ENCODE peak calls at places on chromosomes 16 and 17, in five cellular contexts. G, K, Q, M and Y are unnamed samples.

GRCh38 chr17:4535667-4536258 is 19.4 kb downstream of the MYBBP1A start:
- DNase-seq in G (peak), K (no peak), Q (no peak), M (no peak), Y (no peak)

GRCh38 chr16:89200124-89200849 is at the start of gene SLC22A31:
- DNase-seq in G (peak), K (no peak), Q (peak), M (peak), Y (peak)

GRCh38 chr16:30665155-30665829 is 7.1 kb downstream of the FBRS start:
- DNase-seq in G (no peak), K (no peak), Q (no peak), M (no peak), Y (peak)

GRCh38 chr17:9329251-9329921 is 246.2 kb downstream of the STX8 start:
- DNase-seq in G (no peak), K (no peak), Q (no peak), M (peak), Y (no peak)

GRCh38 chr17:8192070-8192815 is 2.3 kb upstream of the BORCS6 start:
- DNase-seq in G (peak), K (no peak), Q (peak), M (peak), Y (peak)

GRCh38 chr17:48753794-48754499 is 25.4 kb upstream of the HOXB13 start:
- DNase-seq in G (no peak), K (no peak), Q (peak), M (no peak), Y (peak)

GRCh38 chr16:85541619-85542547 is 71.2 kb upstream of the GSE1 start:
- DNase-seq in G (no peak), K (no peak), Q (peak), M (no peak), Y (no peak)

GRCh38 chr17:76735006-76735405 is 2.1 kb downstream of the SRSF2 start:
- DNase-seq in G (no peak), K (no peak), Q (peak), M (peak), Y (peak)

GRCh38 chr16:68348645-68349445 is 38.0 kb downstream of the PRMT7 start:
- DNase-seq in G (no peak), K (no peak), Q (no peak), M (no peak), Y (peak)

GRCh38 chr17:38735161-38735997 is 5.2 kb downstream of the CISD3 start:
- DNase-seq in G (peak), K (no peak), Q (peak), M (peak), Y (peak)

GRCh38 chr16:85715169-85716015 is 26.6 kb upstream of the GINS2 start:
- DNase-seq in G (no peak), K (no peak), Q (no peak), M (peak), Y (peak)

GRCh38 chr17:2222901-2223616 is 80.5 kb downstream of the SMG6 start:
- DNase-seq in G (no peak), K (no peak), Q (peak), M (peak), Y (peak)

GRCh38 chr17:9242983-9243382 is 221.7 kb downstream of the NTN1 start:
- DNase-seq in G (no peak), K (no peak), Q (no peak), M (no peak), Y (no peak)

GRCh38 chr16:54199486-54200160 is 87.0 kb downstream of the IRX3 start:
- DNase-seq in G (peak), K (no peak), Q (no peak), M (no peak), Y (peak)

GRCh38 chr16:31265329-31266245 is 5.8 kb downstream of the ITGAM start:
- DNase-seq in G (peak), K (no peak), Q (peak), M (no peak), Y (peak)

GRCh38 chr17:80752369-80752705 is 207.7 kb downstream of the RPTOR start:
- DNase-seq in G (no peak), K (no peak), Q (peak), M (no peak), Y (no peak)

GRCh38 chr17:15910791-15911190 is 34.1 kb upstream of the ADORA2B start:
- DNase-seq in G (no peak), K (no peak), Q (peak), M (no peak), Y (peak)

GRCh38 chr17:30906101-30906911 is at the start of gene TEFM:
- DNase-seq in G (peak), K (peak), Q (peak), M (peak), Y (peak)

GRCh38 chr16:79758615-79759346 is 158.2 kb upstream of the MAF start:
- DNase-seq in G (no peak), K (no peak), Q (no peak), M (no peak), Y (peak)

GRCh38 chr16:22848451-22848850 is 34.5 kb downstream of the HS3ST2 start:
- DNase-seq in G (peak), K (no peak), Q (no peak), M (no peak), Y (no peak)

GRCh38 chr17:70984873-70985272 is 815.5 kb downstream of the KCNJ2 start:
- DNase-seq in G (no peak), K (no peak), Q (no peak), M (no peak), Y (no peak)

GRCh38 chr17:67891481-67892119 is 66.3 kb downstream of the BPTF start:
- DNase-seq in G (peak), K (peak), Q (peak), M (peak), Y (no peak)

GRCh38 chr17:44236444-44236991 is 17.0 kb upstream of the UBTF start:
- DNase-seq in G (no peak), K (no peak), Q (no peak), M (no peak), Y (no peak)

GRCh38 chr17:73561066-73561465 is 83.2 kb downstream of the SDK2 start:
- DNase-seq in G (no peak), K (no peak), Q (no peak), M (no peak), Y (peak)
- H3K4me2 ChIP-seq in G (no peak), K (no peak), Q (no peak), M (no peak), Y (no peak)

DNA sequence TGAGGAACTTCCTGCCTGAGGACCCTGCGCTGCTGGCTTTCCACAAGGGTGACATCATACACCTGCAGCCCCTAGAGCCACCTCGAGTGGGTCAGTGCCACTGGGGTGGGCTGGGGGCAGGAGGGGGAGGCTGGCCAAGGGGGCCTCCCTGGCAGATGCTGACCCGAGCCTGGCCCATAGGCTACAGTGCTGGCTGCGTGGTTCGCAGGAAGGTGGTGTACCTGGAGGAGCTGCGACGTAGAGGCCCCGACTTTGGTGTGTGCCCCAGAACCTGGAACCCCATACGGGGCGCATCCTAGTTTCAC is 26.7 kb upstream of the ALKBH5 start:
- DNase-seq in G (no peak), K (no peak), Q (no peak), M (no peak), Y (no peak)
- H3K4me2 ChIP-seq in G (no peak), K (peak), Q (no peak), M (no peak), Y (no peak)

DNA sequence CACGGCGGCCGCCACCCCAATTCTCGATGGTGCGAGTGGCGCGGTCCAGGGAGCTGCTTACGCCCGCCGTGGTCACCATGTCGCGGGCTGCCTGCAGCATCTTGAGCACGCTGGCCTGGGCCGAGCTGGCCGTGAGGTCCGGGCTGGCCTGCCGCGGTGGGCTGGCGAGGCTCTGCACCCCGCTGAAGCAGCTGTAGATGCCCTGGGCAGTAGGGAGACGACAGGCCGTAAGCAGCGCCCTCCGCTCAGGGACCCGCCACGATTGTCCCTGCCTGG is 16.4 kb downstream of the GRIN2C start:
- DNase-seq in G (no peak), K (no peak), Q (no peak), M (peak), Y (no peak)
- H3K4me2 ChIP-seq in G (no peak), K (peak), Q (no peak), M (peak), Y (no peak)

GRCh38 chr17:62672957-62673356 is 45.5 kb downstream of the MRC2 start:
- DNase-seq in G (no peak), K (no peak), Q (no peak), M (no peak), Y (peak)
- H3K4me2 ChIP-seq in G (no peak), K (no peak), Q (no peak), M (no peak), Y (no peak)

GRCh38 chr17:49992191-49992932 is 2.7 kb downstream of the DLX3 start:
- DNase-seq in G (no peak), K (no peak), Q (no peak), M (peak), Y (peak)

GRCh38 chr17:49994085-49995054 is 654 bp downstream of the DLX3 start:
- DNase-seq in G (peak), K (no peak), Q (peak), M (peak), Y (peak)

GRCh38 chr17:49993423-49994037 is 1.5 kb downstream of the DLX3 start:
- DNase-seq in G (peak), K (no peak), Q (peak), M (peak), Y (peak)

GRCh38 chr17:49991409-49991808 is 3.6 kb downstream of the DLX3 start:
- DNase-seq in G (no peak), K (no peak), Q (no peak), M (no peak), Y (peak)

DNA sequence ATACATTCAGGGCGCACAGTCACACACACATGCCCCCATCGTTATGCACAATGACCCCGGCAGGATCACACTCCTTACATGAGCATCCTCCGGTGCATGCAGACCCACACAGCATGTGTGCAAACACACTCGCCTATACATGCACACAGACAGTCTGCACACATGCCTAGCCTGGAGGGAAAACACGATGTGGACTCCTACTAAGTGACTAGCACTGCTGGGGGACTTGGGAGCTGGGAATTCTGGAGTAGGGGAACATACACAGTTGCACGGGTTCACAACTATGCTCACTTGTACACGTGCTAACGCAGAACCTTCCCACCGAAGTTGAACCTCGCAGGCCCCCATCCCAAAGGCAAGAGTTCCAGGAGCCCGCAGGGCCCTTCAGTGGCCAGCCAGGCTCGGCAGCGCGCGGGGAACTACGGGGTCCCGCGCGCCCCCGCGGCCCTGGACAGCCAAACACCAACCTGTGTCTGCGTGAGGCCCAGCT is 2.0 kb downstream of the DLX3 start:
- DNase-seq in G (no peak), K (no peak), Q (no peak), M (peak), Y (peak)
- H3K4me2 ChIP-seq in G (peak), K (no peak), Q (peak), M (peak), Y (peak)

GRCh38 chr16:17339764-17340541 is 130.8 kb downstream of the XYLT1 start:
- DNase-seq in G (peak), K (no peak), Q (peak), M (no peak), Y (no peak)
- H3K4me2 ChIP-seq in G (no peak), K (no peak), Q (peak), M (no peak), Y (no peak)

DNA sequence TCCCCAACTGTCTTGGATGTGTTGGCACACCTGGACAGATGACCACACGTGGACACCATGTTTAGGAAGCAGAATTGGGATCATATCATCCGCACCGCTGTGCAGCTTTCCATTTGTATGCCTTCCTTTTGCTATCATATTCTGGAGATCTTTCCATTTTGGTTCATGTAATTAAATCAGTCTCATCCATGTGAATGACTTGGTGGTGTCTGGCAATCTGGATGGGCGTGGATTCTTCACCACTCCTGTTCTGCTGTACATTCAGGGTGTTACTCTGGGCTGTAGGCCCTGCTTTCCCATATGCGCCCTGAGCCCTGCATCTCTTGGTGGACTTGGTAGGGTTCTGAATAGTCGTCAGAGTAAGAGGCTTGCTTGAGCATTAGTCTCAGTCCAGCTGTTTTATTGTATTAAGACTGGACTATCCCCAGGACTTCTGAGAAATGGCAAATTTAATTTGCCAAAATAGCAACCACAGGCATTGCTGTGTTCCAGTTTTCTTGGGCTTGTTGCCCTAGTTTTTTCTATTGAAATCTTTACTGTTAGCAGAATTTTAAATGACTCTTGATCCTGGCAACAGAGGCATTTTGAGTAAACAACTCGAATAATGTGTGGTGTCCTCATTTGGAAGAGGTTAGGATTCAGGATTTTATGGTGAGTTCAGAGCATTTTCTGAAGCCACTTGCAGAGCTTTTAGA is 14.9 kb downstream of the BANP start:
- DNase-seq in G (no peak), K (no peak), Q (peak), M (no peak), Y (peak)
- H3K4me2 ChIP-seq in G (no peak), K (no peak), Q (peak), M (no peak), Y (peak)